ENCODE peak calls at places on chromosomes 12 and 14, in eight cellular contexts. E is stromal cell of bone marrow; R is stimulated activated CD4-positive, alpha-beta T cell treated with anti-CD3 and anti-CD28 coated beads, Interleukin-2, amount 100 ng/mL, for 48 hours; C is left colon; F is NCI-H510A treated with DMSO at 0.1 percent for 48 hours; M is stimulated activated naive CD8-positive, alpha-beta T cell treated with anti-CD3 and anti-CD28 coated beads, Interleukin-15, Interleukin-2, amounts not matched to agents 100 U/mL and 50 U/mL, for 24 hours; O is WERI-Rb-1; Y is erythroblast. N is an unnamed sample.

GRCh38 chr14:41299924-41300323 is 306.8 kb upstream of the LRFN5 start:
- DNase-seq in E (no peak), R (no peak), C (no peak), F (no peak), M (no peak), O (no peak), Y (no peak), N (no peak)

GRCh38 chr12:5171701-5172100 is 128.0 kb downstream of the KCNA5 start:
- DNase-seq in E (peak), R (no peak), C (no peak), F (peak), M (peak), O (peak), Y (peak), N (peak)

GRCh38 chr12:111057726-111058125 is 137.3 kb upstream of the MYL2 start:
- DNase-seq in E (no peak), R (no peak), C (no peak), F (no peak), M (no peak), O (no peak), Y (no peak), N (no peak)

GRCh38 chr14:102063092-102063807 is 23.6 kb downstream of the HSP90AA1 start:
- DNase-seq in E (peak), R (peak), C (peak), F (peak), M (peak), O (peak), Y (peak), N (peak)

GRCh38 chr12:95767703-95768102 is 22.9 kb downstream of the NTN4 start:
- DNase-seq in E (no peak), R (no peak), C (no peak), F (no peak), M (no peak), O (no peak), Y (no peak), N (no peak)

GRCh38 chr12:68871899-68872298 is 61.1 kb downstream of the CPM start:
- DNase-seq in E (no peak), R (no peak), C (no peak), F (no peak), M (peak), O (peak), Y (peak), N (no peak)

GRCh38 chr12:45973526-45973925 is 16.8 kb downstream of the SCAF11 start:
- DNase-seq in E (no peak), R (no peak), C (no peak), F (no peak), M (no peak), O (no peak), Y (no peak), N (no peak)

GRCh38 chr12:54977155-54977554 is 7.4 kb downstream of the TESPA1 start:
- DNase-seq in E (peak), R (no peak), C (no peak), F (no peak), M (no peak), O (no peak), Y (peak), N (no peak)

GRCh38 chr14:45038865-45039264 is 45.1 kb upstream of the PRPF39 start:
- DNase-seq in E (no peak), R (no peak), C (no peak), F (no peak), M (no peak), O (no peak), Y (peak), N (peak)

GRCh38 chr12:128337456-128338160 is 70.6 kb downstream of the TMEM132C start:
- DNase-seq in E (no peak), R (no peak), C (no peak), F (peak), M (no peak), O (no peak), Y (no peak), N (no peak)

GRCh38 chr12:63103489-63104131 is 47.4 kb downstream of the AVPR1A start:
- DNase-seq in E (no peak), R (peak), C (no peak), F (peak), M (no peak), O (no peak), Y (peak), N (peak)

GRCh38 chr12:62817556-62818271 is 117.2 kb downstream of the PPM1H start:
- DNase-seq in E (peak), R (no peak), C (no peak), F (peak), M (no peak), O (peak), Y (peak), N (no peak)

GRCh38 chr14:102280376-102280962 is 24.5 kb downstream of the MOK start:
- DNase-seq in E (peak), R (no peak), C (no peak), F (no peak), M (no peak), O (no peak), Y (no peak), N (no peak)

GRCh38 chr14:93832665-93833064 is 44.4 kb upstream of the PRIMA1 start:
- DNase-seq in E (no peak), R (no peak), C (no peak), F (peak), M (no peak), O (no peak), Y (no peak), N (no peak)

GRCh38 chr14:80212025-80212402 is 710 bp upstream of the DIO2 start:
- DNase-seq in E (peak), R (no peak), C (no peak), F (no peak), M (no peak), O (no peak), Y (no peak), N (no peak)

GRCh38 chr12:105775351-105775750 is 363.4 kb downstream of the NUAK1 start:
- DNase-seq in E (peak), R (no peak), C (no peak), F (peak), M (no peak), O (no peak), Y (no peak), N (no peak)

GRCh38 chr14:59097681-59098080 is 90.8 kb upstream of the DAAM1 start:
- DNase-seq in E (no peak), R (no peak), C (no peak), F (no peak), M (no peak), O (no peak), Y (no peak), N (no peak)

GRCh38 chr12:67650127-67650495 is 1.6 kb downstream of the DYRK2 start:
- DNase-seq in E (no peak), R (no peak), C (peak), F (peak), M (peak), O (no peak), Y (no peak), N (no peak)

GRCh38 chr12:74144396-74144795 is 393.2 kb upstream of the ATXN7L3B start:
- DNase-seq in E (no peak), R (no peak), C (no peak), F (no peak), M (no peak), O (no peak), Y (no peak), N (no peak)

GRCh38 chr14:57182760-57183503 is 85.8 kb downstream of the EXOC5 start:
- DNase-seq in E (no peak), R (peak), C (no peak), F (peak), M (no peak), O (peak), Y (peak), N (no peak)

GRCh38 chr12:92414383-92415065 is 268.9 kb upstream of the BTG1 start:
- DNase-seq in E (no peak), R (no peak), C (no peak), F (no peak), M (no peak), O (no peak), Y (no peak), N (no peak)

N was measured in DND-41.